ENCODE peak calls at places on chromosomes 4 and X, in four cellular contexts. One of them, this sample, is unnamed.
A peak's percentile ranks its signal among the peaks of the same experiment; 100 is the strongest.

GRCh38 chrX:132748909-132749308 is 209.5 kb downstream of the HS6ST2 start:
- DNase-seq in K562: no peak
- DNase-seq in HCT116: no peak
- DNase-seq in HepG2: no peak
- DNase-seq in this sample: no peak

GRCh38 chr4:54657556-54658313 is at the start of gene KIT:
- DNase-seq in HepG2: no peak
- DNase-seq in HCT116: no peak
- DNase-seq in K562: peak; percentile 43
- DNase-seq in this sample: no peak

GRCh38 chr4:54226399-54227260 is 2.5 kb upstream of the PDGFRA start:
- DNase-seq in HCT116: no peak
- DNase-seq in K562: no peak
- DNase-seq in HepG2: no peak
- DNase-seq in this sample: no peak

GRCh38 chr4:174122705-174123104 is 160.8 kb downstream of the FBXO8 start:
- DNase-seq in HCT116: no peak
- DNase-seq in HepG2: no peak
- DNase-seq in K562: no peak
- DNase-seq in this sample: no peak

GRCh38 chrX:40142417-40142816 is 44.7 kb upstream of the BCOR start:
- DNase-seq in K562: no peak
- DNase-seq in HepG2: no peak
- DNase-seq in HCT116: no peak
- DNase-seq in this sample: no peak

GRCh38 chr4:1416051-1416947 is 10.1 kb upstream of the NKX1-1 start:
- DNase-seq in K562: no peak
- DNase-seq in HCT116: no peak
- DNase-seq in HepG2: no peak
- DNase-seq in this sample: no peak

GRCh38 chrX:358651-359143 is 28.0 kb downstream of the PPP2R3B start:
- DNase-seq in HepG2: no peak
- DNase-seq in HCT116: no peak
- DNase-seq in K562: no peak
- DNase-seq in this sample: no peak

GRCh38 chr4:159235779-159236368 is 133.0 kb downstream of the RAPGEF2 start:
- DNase-seq in K562: no peak
- DNase-seq in HCT116: no peak
- DNase-seq in HepG2: peak; percentile 24
- DNase-seq in this sample: no peak

GRCh38 chr4:80732010-80732409 is 298.5 kb upstream of the BMP3 start:
- DNase-seq in K562: no peak
- DNase-seq in HCT116: no peak
- DNase-seq in HepG2: no peak
- DNase-seq in this sample: no peak

GRCh38 chr4:67436742-67437141 is 108.6 kb downstream of the CENPC start:
- DNase-seq in K562: no peak
- DNase-seq in HepG2: no peak
- DNase-seq in HCT116: no peak
- DNase-seq in this sample: no peak

GRCh38 chr4:120630432-120630831 is 292.1 kb downstream of the PRDM5 start:
- DNase-seq in HCT116: no peak
- DNase-seq in K562: no peak
- DNase-seq in HepG2: no peak
- DNase-seq in this sample: no peak

GRCh38 chr4:73387552-73387951 is 16.5 kb upstream of the ALB start:
- DNase-seq in HepG2: no peak
- DNase-seq in K562: no peak
- DNase-seq in HCT116: no peak
- DNase-seq in this sample: no peak

GRCh38 chrX:129726307-129727111 is 12.3 kb upstream of the XPNPEP2 start:
- DNase-seq in HepG2: peak; percentile 21
- DNase-seq in HCT116: peak; percentile 28
- DNase-seq in K562: peak; percentile 61
- DNase-seq in this sample: peak; percentile 63

GRCh38 chr4:33802578-33802977 is 2441.7 kb downstream of the ARAP2 start:
- DNase-seq in K562: no peak
- DNase-seq in HepG2: no peak
- DNase-seq in HCT116: no peak
- DNase-seq in this sample: no peak

GRCh38 chr4:7805533-7806079 is 134.1 kb downstream of the AFAP1 start:
- DNase-seq in HepG2: peak; percentile 96
- DNase-seq in HCT116: no peak
- DNase-seq in K562: no peak
- DNase-seq in this sample: peak; percentile 30

GRCh38 chrX:154373340-154374306 is 811 bp downstream of the FLNA start:
- DNase-seq in HepG2: peak; percentile 59
- DNase-seq in K562: peak; percentile 75
- DNase-seq in HCT116: peak; percentile 78
- DNase-seq in this sample: peak; percentile 61

GRCh38 chr4:13088726-13089658 is 395.1 kb downstream of the RAB28 start:
- DNase-seq in K562: no peak
- DNase-seq in HCT116: no peak
- DNase-seq in HepG2: no peak
- DNase-seq in this sample: no peak

GRCh38 chr4:84994280-84994679 is 27.8 kb upstream of the WDFY3 start:
- DNase-seq in HCT116: no peak
- DNase-seq in HepG2: no peak
- DNase-seq in K562: no peak
- DNase-seq in this sample: no peak

GRCh38 chrX:41265615-41266014 is 68.3 kb upstream of the DDX3X start:
- DNase-seq in HCT116: no peak
- DNase-seq in HepG2: no peak
- DNase-seq in K562: peak; percentile 18
- DNase-seq in this sample: no peak

GRCh38 chr4:153634737-153635353 is 49.2 kb upstream of the TLR2 start:
- DNase-seq in K562: peak; percentile 23
- DNase-seq in HepG2: peak; percentile 9
- DNase-seq in HCT116: no peak
- DNase-seq in this sample: no peak

GRCh38 chr4:168655182-168655581 is 158.3 kb downstream of the PALLD start:
- DNase-seq in HepG2: no peak
- DNase-seq in K562: no peak
- DNase-seq in HCT116: no peak
- DNase-seq in this sample: no peak

GRCh38 chr4:588351-588849 is 12.3 kb upstream of the TMEM271 start:
- DNase-seq in HepG2: no peak
- DNase-seq in K562: peak; percentile 20
- DNase-seq in HCT116: no peak
- DNase-seq in this sample: no peak

GRCh38 chrX:150324035-150324728 is 38.9 kb upstream of the MAMLD1 start:
- DNase-seq in K562: peak; percentile 3
- DNase-seq in HepG2: peak; percentile 4
- DNase-seq in HCT116: peak; percentile 22
- DNase-seq in this sample: peak; percentile 7

GRCh38 chr4:89868999-89869589 is 25.6 kb upstream of the MMRN1 start:
- DNase-seq in HCT116: no peak
- DNase-seq in K562: no peak
- DNase-seq in HepG2: no peak
- DNase-seq in this sample: no peak

GRCh38 chrX:110414679-110415439 is 56.2 kb downstream of the RTL9 start:
- DNase-seq in K562: no peak
- DNase-seq in HepG2: no peak
- DNase-seq in HCT116: no peak
- DNase-seq in this sample: no peak

GRCh38 chr4:107939307-107939706 is 8.0 kb downstream of the CYP2U1 start:
- DNase-seq in K562: no peak
- DNase-seq in HepG2: no peak
- DNase-seq in HCT116: no peak
- DNase-seq in this sample: no peak

GRCh38 chr4:139523076-139523475 is 32.9 kb downstream of the SETD7 start:
- DNase-seq in HepG2: no peak
- DNase-seq in HCT116: no peak
- DNase-seq in K562: no peak
- DNase-seq in this sample: no peak

DNA sequence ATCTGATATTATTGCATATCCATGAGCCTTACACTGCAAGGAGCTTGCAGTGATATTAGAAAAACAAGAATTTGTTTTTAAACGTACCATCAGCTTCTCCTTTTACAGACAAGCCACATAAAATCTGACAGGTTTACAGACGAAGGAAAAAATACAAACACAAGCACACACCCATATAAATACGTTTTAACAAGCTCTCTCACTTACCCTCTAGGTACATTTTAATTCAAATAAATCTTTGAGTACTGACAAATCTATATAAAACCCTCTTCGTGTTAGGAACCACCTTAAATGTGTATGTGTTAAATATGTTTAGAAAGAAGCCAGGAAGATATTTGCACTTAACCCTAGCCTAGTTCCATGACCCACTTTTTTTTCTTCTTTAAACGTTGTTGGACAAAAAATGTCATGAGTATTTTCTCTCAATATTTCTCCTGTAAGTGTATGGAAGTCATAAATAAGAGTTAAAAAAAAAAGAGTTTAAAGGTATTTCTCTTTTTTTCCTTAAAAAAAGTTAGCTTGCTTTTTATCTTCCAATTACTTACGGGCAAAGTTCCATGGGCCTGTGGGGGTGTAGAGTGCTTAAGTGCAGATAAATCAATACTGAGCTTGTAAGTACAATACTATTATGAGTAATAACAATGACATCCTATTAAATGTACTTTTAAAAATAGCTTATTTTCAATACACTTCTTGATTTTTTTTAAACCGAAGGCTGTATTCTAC is 1.5 kb downstream of the ARAP2 start:
- DNase-seq in HCT116: no peak
- DNase-seq in HepG2: no peak
- DNase-seq in K562: no peak
- DNase-seq in this sample: no peak
- H3K4me3 ChIP-seq in HCT116: peak overlapping the region; percentile 78
- H3K4me3 ChIP-seq in HepG2: no peak overlapping the region
- H3K4me3 ChIP-seq in K562: no peak overlapping the region
- H3K4me3 ChIP-seq in this sample: peak overlapping the region; percentile 54

DNA sequence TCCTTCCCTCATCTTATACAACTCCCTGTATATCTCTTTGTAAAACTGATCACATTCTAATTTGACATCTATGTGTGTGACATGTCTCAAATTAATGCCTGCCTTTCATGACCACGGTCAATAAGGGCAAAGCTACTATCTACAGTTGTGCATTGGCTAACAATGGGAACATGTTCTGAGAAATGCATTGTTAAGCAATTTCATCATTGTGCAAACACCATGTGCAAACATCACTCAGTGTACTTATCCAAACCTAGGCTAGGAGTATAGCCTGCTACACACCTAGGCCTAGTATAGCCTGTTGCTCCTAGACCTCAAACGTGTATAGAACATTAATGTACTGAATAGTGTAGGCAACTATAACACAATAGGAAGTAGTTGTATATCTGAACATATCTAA is 95.0 kb downstream of the BANK1 start:
- DNase-seq in HCT116: no peak
- DNase-seq in HepG2: peak; percentile 87
- DNase-seq in K562: no peak
- DNase-seq in this sample: no peak
- TF ChIP-seq TCF7L2 in HCT116: no peak
- TF ChIP-seq TCF7L2 in HepG2: no peak
- TF ChIP-seq TCF7L2 in K562: no peak
- TF ChIP-seq TCF7L2 in this sample: no peak

DNA sequence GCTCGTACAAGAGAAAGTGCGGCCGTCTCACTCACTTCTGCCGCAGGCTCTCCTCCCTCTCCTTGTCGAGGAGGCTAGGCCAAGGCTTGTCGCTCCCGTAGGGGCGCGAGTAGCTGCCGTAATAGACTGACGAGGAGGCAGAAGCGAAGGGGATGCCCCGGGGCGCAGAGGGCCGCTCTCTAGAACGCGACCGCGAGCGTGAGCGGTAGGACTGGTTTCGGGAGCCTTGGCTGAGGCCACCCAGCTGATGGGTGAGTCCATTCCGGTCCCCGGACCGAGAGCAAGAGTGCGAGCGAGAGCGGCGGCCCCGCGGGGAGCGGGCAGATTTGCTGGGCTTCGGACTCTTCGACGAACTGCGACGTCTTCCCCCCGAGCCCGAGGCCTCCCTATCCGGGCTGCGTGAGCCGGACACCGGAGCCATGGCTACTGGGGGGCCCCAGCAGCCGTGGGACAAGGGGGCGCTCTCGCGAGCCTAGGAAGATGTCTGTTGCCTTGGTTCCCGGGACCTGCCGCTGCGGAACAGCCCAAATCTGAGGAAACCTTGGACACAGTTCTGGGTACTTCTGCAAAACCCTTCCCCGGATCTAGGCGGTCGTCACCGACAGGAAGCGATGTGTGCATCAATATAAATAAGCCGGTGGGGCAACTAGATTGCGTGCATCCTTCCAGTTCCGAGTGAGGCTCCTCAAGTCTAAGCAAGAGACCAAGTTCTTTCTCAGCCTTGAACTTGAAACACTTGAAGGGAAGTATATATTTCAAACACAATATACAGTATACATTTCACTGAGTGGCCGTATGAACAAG is at the start of gene NKAP:
- DNase-seq in HCT116: peak; percentile 91
- DNase-seq in HepG2: peak; percentile 86
- DNase-seq in K562: peak; percentile 94
- DNase-seq in this sample: peak; percentile 84
- TF ChIP-seq POLR2AphosphoS5 in HCT116: peak; percentile 76
- TF ChIP-seq POLR2AphosphoS5 in HepG2: peak; percentile 64
- TF ChIP-seq POLR2AphosphoS5 in K562: peak; percentile 76
- TF ChIP-seq POLR2AphosphoS5 in this sample: peak; percentile 87

GRCh38 chrX:10579753-10580060 is 40.7 kb downstream of the MID1 start:
- DNase-seq in K562: no peak
- DNase-seq in HCT116: peak; percentile 70
- DNase-seq in HepG2: no peak
- DNase-seq in this sample: no peak

GRCh38 chrX:10576777-10577444 is 43.5 kb downstream of the MID1 start:
- DNase-seq in HCT116: no peak
- DNase-seq in HepG2: no peak
- DNase-seq in K562: no peak
- DNase-seq in this sample: no peak

GRCh38 chrX:10582215-10582733 is 38.1 kb downstream of the MID1 start:
- DNase-seq in HCT116: peak; percentile 29
- DNase-seq in HepG2: no peak
- DNase-seq in K562: peak; percentile 48
- DNase-seq in this sample: no peak

GRCh38 chrX:10577863-10578262 is 42.5 kb downstream of the MID1 start:
- DNase-seq in K562: no peak
- DNase-seq in HCT116: no peak
- DNase-seq in HepG2: no peak
- DNase-seq in this sample: no peak

DNA sequence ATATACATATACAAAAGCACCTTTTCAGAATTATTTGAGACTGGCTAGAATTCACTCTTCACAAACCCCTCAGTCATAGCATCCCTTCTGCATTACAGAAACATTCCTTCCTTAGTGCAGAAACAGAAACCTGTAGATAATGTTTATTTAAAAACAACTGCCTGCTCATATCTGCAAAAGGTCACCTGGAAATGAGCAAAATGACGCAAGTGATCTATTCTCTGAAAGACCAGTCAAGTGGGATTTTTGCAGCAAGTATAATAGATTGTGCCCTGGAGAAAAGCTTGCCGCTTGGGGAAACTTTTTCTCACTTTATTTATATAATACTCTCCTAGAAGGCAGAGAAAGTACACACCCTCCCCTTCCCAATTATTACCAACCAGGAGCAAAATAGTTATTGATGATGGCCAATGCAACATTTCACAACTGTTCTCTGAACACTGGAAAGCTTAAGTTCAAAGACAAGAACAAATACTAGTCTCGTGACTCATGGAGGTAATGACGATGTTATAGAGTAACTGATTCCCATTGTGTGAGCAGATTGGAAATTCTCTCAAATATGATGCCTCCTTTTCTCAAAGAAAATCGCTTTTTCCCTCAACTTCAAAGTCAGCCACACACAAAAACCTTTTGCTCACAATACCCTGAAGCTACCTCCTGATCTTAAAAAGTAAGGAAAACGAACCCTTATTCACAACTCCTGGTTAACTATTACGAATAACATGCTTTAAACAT is 41.2 kb downstream of the MID1 start:
- DNase-seq in HCT116: peak; percentile 78
- DNase-seq in K562: no peak
- DNase-seq in HepG2: peak; percentile 62
- DNase-seq in this sample: no peak
- H3K4me3 ChIP-seq in HCT116: peak overlapping the region; percentile 11
- H3K4me3 ChIP-seq in K562: no peak overlapping the region
- H3K4me3 ChIP-seq in HepG2: no peak overlapping the region
- H3K4me3 ChIP-seq in this sample: peak overlapping the region; percentile 37

This sample was measured in Panc1.